ENCODE peak calls at places on chromosomes 16 and 17, in six cellular contexts. S is suprapubic skin; B is breast epithelium; Q is CD4-positive, CD25-positive, alpha-beta regulatory T cell; Y is fibroblast of lung; U is transverse colon. D is an unnamed sample. For H3K27me3, the result is how much of the 10 kb centered on the place peaks cover.

GRCh38 chr17:9226794-9227135 is 205.5 kb downstream of the NTN1 start:
- DNase-seq in S (peak), B (no peak), Q (peak), Y (no peak), U (no peak), D (peak)

GRCh38 chr16:12160815-12161550 is 184.4 kb downstream of the SNX29 start:
- DNase-seq in S (no peak), B (no peak), Q (no peak), Y (no peak), U (no peak), D (no peak)

GRCh38 chr17:29764217-29764616 is 141.5 kb upstream of the CORO6 start:
- DNase-seq in S (no peak), B (no peak), Q (no peak), Y (no peak), U (no peak), D (no peak)

GRCh38 chr16:61263400-61263799 is 772.8 kb downstream of the CDH8 start:
- DNase-seq in S (no peak), B (no peak), Q (no peak), Y (no peak), U (no peak), D (peak)

GRCh38 chr17:72726936-72727335 is 365.6 kb downstream of the SLC39A11 start:
- DNase-seq in S (no peak), B (no peak), Q (peak), Y (peak), U (peak), D (no peak)

GRCh38 chr16:4028144-4028543 is 88.1 kb downstream of the ADCY9 start:
- DNase-seq in S (no peak), B (no peak), Q (no peak), Y (no peak), U (no peak), D (no peak)

GRCh38 chr17:7004398-7005253 is 7.8 kb upstream of the RNASEK start:
- DNase-seq in S (no peak), B (no peak), Q (peak), Y (peak), U (no peak), D (peak)

GRCh38 chr16:27267037-27267677 is 1.4 kb downstream of the NSMCE1 start:
- DNase-seq in S (no peak), B (no peak), Q (no peak), Y (no peak), U (no peak), D (no peak)

GRCh38 chr17:2964831-2965230 is 98.6 kb downstream of the OR1D5 start:
- DNase-seq in S (no peak), B (peak), Q (no peak), Y (no peak), U (no peak), D (no peak)

GRCh38 chr16:68072038-68072695 is 13.0 kb upstream of the NFATC3 start:
- DNase-seq in S (no peak), B (peak), Q (no peak), Y (peak), U (peak), D (no peak)

GRCh38 chr17:49015924-49016774 is 19.0 kb downstream of the IGF2BP1 start:
- DNase-seq in S (no peak), B (no peak), Q (no peak), Y (peak), U (no peak), D (no peak)

GRCh38 chr17:67836205-67836987 is 11.1 kb downstream of the BPTF start:
- DNase-seq in S (no peak), B (no peak), Q (no peak), Y (peak), U (no peak), D (no peak)

GRCh38 chr17:81676906-81677305 is 6.7 kb downstream of the ARL16 start:
- DNase-seq in S (no peak), B (peak), Q (no peak), Y (no peak), U (no peak), D (peak)

GRCh38 chr16:86896976-86897375 is 318.6 kb downstream of the FOXL1 start:
- DNase-seq in S (no peak), B (no peak), Q (no peak), Y (no peak), U (no peak), D (no peak)
- H3K27me3 ChIP-seq in S (under half), B (under half), Q (under half), Y (under half), U (under half), D (under half)

GRCh38 chr17:79211061-79211770 is 136.6 kb downstream of the ENGASE start:
- DNase-seq in S (no peak), B (no peak), Q (no peak), Y (no peak), U (no peak), D (peak)

GRCh38 chr17:79212150-79213087 is 137.8 kb downstream of the ENGASE start:
- DNase-seq in S (no peak), B (no peak), Q (no peak), Y (no peak), U (no peak), D (peak)

GRCh38 chr17:79214459-79214858 is 139.8 kb downstream of the ENGASE start:
- DNase-seq in S (no peak), B (no peak), Q (no peak), Y (no peak), U (no peak), D (peak)

GRCh38 chr17:79214940-79215604 is 140.4 kb downstream of the ENGASE start:
- DNase-seq in S (no peak), B (no peak), Q (no peak), Y (no peak), U (no peak), D (peak)

GRCh38 chr17:79213305-79213704 is 138.7 kb downstream of the ENGASE start:
- DNase-seq in S (no peak), B (no peak), Q (no peak), Y (no peak), U (no peak), D (peak)
- H3K27me3 ChIP-seq in S (half or more), B (half or more), Q (under half), Y (under half), U (under half), D (under half)

DNA sequence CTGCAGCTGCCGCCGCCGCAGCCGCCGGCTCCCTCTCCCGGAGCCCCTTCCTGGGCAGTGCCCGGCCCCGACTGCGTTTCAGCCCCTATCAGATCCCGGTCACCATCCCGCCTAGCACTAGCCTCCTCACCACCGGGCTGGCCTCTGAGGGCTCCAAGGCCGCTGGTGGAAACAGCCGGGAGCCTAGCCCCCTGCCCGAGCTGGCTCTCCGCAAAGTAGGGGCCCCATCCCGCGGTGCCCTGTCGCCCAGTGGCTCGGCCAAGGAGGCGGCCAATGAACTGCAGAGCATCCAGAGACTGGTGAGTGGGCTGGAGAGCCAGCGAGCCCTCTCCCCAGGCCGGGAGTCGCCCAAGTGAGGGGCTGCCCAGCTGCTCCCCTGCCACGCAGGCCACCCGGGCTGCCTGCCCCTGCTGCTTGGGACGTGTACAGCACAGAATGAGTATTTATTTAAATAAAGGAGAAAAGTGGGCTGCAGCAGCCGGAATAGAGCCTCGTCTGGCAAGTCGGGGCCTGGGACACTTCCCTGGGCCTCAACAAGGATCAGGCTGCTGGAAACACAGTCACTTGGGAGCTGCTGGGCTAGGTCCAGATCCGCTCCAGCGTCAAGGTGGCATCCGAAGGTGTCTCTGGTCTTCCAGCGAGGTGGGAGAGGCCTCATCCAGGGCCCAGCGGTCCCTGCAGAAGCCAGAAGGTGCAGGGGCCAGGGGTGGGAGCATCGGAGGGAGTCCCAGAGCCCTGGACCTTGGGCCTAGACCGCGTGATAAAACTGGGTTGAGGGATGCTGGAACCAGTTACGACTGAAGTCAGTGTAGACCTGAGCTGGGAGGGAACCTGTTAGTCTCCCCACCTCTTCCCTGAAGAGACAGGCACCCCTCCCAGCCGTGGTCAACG is 8.8 kb downstream of the TBX2 start:
- DNase-seq in S (peak), B (no peak), Q (no peak), Y (peak), U (no peak), D (peak)
- H3K27me3 ChIP-seq in S (half or more), B (under half), Q (under half), Y (under half), U (half or more), D (half or more)

GRCh38 chr17:80564545-80564944 is 19.9 kb downstream of the RPTOR start:
- DNase-seq in S (no peak), B (no peak), Q (no peak), Y (no peak), U (no peak), D (no peak)

GRCh38 chr17:80561541-80562114 is 17.0 kb downstream of the RPTOR start:
- DNase-seq in S (no peak), B (no peak), Q (no peak), Y (no peak), U (no peak), D (no peak)

GRCh38 chr17:80555266-80555665 is 10.6 kb downstream of the RPTOR start:
- DNase-seq in S (no peak), B (no peak), Q (no peak), Y (no peak), U (no peak), D (no peak)

GRCh38 chr17:80558046-80558445 is 13.4 kb downstream of the RPTOR start:
- DNase-seq in S (no peak), B (no peak), Q (no peak), Y (no peak), U (no peak), D (no peak)

GRCh38 chr17:80559688-80560290 is 15.2 kb downstream of the RPTOR start:
- DNase-seq in S (no peak), B (no peak), Q (no peak), Y (peak), U (no peak), D (no peak)
- H3K27me3 ChIP-seq in S (under half), B (under half), Q (under half), Y (under half), U (under half), D (under half)

GRCh38 chr16:30666681-30667080 is 8.4 kb downstream of the FBRS start:
- DNase-seq in S (no peak), B (no peak), Q (no peak), Y (no peak), U (no peak), D (peak)

GRCh38 chr16:30670072-30670824 is 12.0 kb downstream of the FBRS start:
- DNase-seq in S (no peak), B (no peak), Q (no peak), Y (no peak), U (no peak), D (peak)

GRCh38 chr16:30669026-30670000 is 11.1 kb downstream of the FBRS start:
- DNase-seq in S (no peak), B (no peak), Q (no peak), Y (no peak), U (no peak), D (peak)

GRCh38 chr16:30667361-30667905 is 9.2 kb downstream of the FBRS start:
- DNase-seq in S (no peak), B (no peak), Q (no peak), Y (no peak), U (no peak), D (peak)

DNA sequence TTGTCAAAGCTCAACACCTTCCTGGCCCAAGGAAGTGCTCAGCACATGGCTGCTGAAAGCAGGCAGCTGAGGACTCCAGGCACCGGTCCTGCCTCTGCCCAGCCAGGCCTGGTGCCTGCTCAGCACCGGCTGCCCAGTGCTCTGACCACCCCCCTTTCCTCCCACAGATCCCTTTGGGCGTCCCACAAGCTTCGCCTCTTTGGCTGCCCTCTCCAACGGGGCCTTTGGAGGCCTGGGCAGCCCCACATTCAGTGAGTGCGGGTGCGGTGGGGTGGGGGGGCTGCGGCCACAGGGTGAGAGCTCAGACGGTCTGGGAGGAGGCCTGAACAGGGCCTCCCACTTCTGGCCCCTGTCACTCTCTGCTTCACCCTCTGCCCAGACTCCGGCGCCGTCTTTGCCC is 10.2 kb downstream of the FBRS start:
- DNase-seq in S (no peak), B (no peak), Q (no peak), Y (no peak), U (no peak), D (peak)
- H3K27me3 ChIP-seq in S (under half), B (under half), Q (under half), Y (under half), U (under half), D (half or more)